ENCODE peak calls at places on chromosomes 5 and 9, in nine cellular contexts. T, R, J, U, N, H, Y, K and L are unnamed samples.

GRCh38 chr5:29758986-29759421 is 1434.5 kb upstream of the CDH6 start:
- DNase-seq in K (no peak), J (peak; percentile 64), R (no peak), U (no peak), T (no peak), H (no peak), Y (peak; percentile 73), N (no peak), L (no peak)

GRCh38 chr9:87620727-87621322 is 105.1 kb upstream of the CTSL start:
- DNase-seq in J (no peak), K (no peak), N (no peak), H (no peak), T (no peak), Y (no peak), U (no peak), R (no peak), L (no peak)

GRCh38 chr5:137309290-137309689 is 189.8 kb downstream of the SPOCK1 start:
- DNase-seq in U (no peak), H (no peak), K (no peak), T (no peak), Y (no peak), J (no peak), N (no peak), R (no peak), L (no peak)

GRCh38 chr5:181189962-181190710 is 14.9 kb downstream of the TRIM7 start:
- DNase-seq in K (no peak), R (peak; percentile 87), N (peak; percentile 40), Y (peak; percentile 35), U (no peak), J (peak; percentile 53), T (no peak), H (no peak), L (peak; percentile 35)

GRCh38 chr5:96809898-96810297 is 2.2 kb upstream of the ERAP1 start:
- DNase-seq in J (no peak), Y (no peak), U (peak; percentile 60), H (no peak), T (no peak), N (no peak), R (no peak), K (no peak), L (no peak)

GRCh38 chr5:179176166-179176565 is 116.0 kb downstream of the ZNF354C start:
- DNase-seq in N (no peak), T (no peak), K (no peak), J (no peak), H (no peak), Y (no peak), R (peak; percentile 35), U (no peak), L (peak; percentile 24)

GRCh38 chr5:54761213-54761701 is 224.1 kb downstream of the ESM1 start:
- DNase-seq in T (no peak), K (no peak), U (no peak), R (no peak), Y (peak; percentile 22), J (no peak), H (peak; percentile 23), N (no peak), L (no peak)

GRCh38 chr9:920927-921326 is 55.5 kb upstream of the DMRT3 start:
- DNase-seq in J (no peak), R (no peak), N (no peak), U (no peak), H (no peak), Y (no peak), K (no peak), T (no peak), L (no peak)

GRCh38 chr5:11588803-11589202 is 315.4 kb downstream of the CTNND2 start:
- DNase-seq in N (no peak), Y (no peak), H (no peak), R (no peak), J (peak; percentile 93), K (no peak), T (no peak), U (no peak), L (no peak)

GRCh38 chr9:104864675-104865104 is 63.3 kb downstream of the ABCA1 start:
- DNase-seq in J (no peak), N (no peak), Y (peak; percentile 64), U (no peak), R (no peak), H (no peak), T (peak; percentile 68), K (no peak), L (no peak)

GRCh38 chr5:1505506-1506241 is 18.1 kb downstream of the LPCAT1 start:
- DNase-seq in T (no peak), R (peak; percentile 82), Y (no peak), H (no peak), N (no peak), K (no peak), J (peak; percentile 16), U (no peak), L (peak; percentile 51)

GRCh38 chr5:78605611-78606010 is 43.0 kb downstream of the LHFPL2 start:
- DNase-seq in J (no peak), U (no peak), H (no peak), T (no peak), N (no peak), Y (no peak), K (peak; percentile 65), R (no peak), L (no peak)

GRCh38 chr5:54360089-54360488 is 49.7 kb upstream of the ARL15 start:
- DNase-seq in U (no peak), T (no peak), R (no peak), H (no peak), K (peak; percentile 77), Y (peak; percentile 35), J (peak; percentile 3), N (no peak), L (no peak)

GRCh38 chr9:137333016-137333726 is 31.1 kb upstream of the NRARP start:
- DNase-seq in H (no peak), T (no peak), R (no peak), J (no peak), Y (no peak), N (no peak), U (no peak), K (no peak), L (no peak)

DNA sequence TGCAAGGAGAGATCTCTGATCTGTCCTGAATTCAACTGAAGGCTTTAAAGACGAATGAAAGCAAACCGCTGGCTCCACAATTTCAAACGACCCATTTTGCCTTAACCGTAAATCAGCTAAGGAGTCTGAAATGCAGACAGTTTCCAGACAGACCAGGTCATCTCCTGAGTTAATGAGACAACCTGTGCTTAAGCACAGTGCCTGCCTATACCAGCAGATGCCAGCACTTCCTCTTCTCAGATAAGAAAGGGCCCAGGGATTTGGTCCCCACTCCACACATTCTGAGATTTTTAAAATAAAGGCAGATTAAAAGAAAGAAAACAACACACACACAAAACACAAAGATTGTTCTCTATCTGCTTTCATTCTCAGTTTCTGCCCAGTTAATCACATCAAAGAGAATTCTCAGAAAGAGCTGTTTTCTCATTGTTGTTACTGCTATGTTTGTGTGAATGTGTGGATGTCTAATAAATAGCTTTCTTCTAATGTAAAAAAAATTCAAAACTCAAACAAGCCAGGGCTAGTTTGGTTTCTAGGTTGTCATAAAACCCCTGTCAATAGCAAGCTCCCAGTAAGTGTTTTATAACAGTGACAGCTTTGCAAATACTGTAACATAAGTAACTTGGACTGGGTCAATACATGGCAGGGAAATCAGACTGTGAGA is 157.7 kb upstream of the SLC24A2 start:
- DNase-seq in Y (peak; percentile 60), U (no peak), K (peak; percentile 32), N (peak; percentile 11), T (no peak), H (no peak), J (peak; percentile 56), R (no peak), L (no peak)
- TF ChIP-seq CTCF in Y (peak; percentile 61), U (no peak), K (peak; percentile 75), N (peak; percentile 62), T (no peak), H (no peak), J (peak; percentile 60), R (no peak), L (no peak)

DNA sequence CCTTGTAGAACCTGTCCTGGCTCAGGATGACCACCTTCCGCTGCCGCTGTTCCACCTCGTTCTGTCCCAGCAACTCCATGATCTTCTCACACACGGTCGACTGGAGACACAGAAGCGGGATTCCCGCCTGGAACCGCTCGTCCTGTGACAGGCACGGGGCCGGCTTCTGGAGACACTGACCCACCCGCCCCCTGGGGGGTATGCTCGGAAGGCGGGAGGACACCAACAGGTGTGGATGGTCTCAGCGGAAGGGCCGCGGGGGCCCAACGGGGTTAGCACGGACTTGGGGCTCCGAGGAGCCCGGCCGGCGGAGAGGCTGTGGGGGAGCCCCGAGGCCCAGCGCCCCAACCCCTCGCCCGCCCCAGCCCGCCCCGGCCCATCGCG is 525 bp downstream of the UCK1 start:
- DNase-seq in R (peak; percentile 86), Y (peak; percentile 72), U (peak; percentile 35), T (peak; percentile 69), H (no peak), J (peak; percentile 75), N (peak; percentile 29), K (peak; percentile 37), L (no peak)
- H3K27ac ChIP-seq in R (peak overlapping the region; percentile 90), Y (peak overlapping the region; percentile 40), U (peak overlapping the region; percentile 80), T (peak overlapping the region; percentile 70), H (peak overlapping the region; percentile 84), J (no peak overlapping the region), N (no peak overlapping the region), K (no peak overlapping the region), L (peak overlapping the region; percentile 69)

GRCh38 chr9:123322771-123323481 is 33.1 kb upstream of the CRB2 start:
- DNase-seq in N (peak; percentile 87), J (no peak), R (peak; percentile 86), T (no peak), U (no peak), Y (no peak), H (no peak), K (no peak), L (no peak)
- TF ChIP-seq CTCF in N (no peak), J (no peak), R (no peak), T (no peak), U (no peak), Y (no peak), H (no peak), K (no peak), L (no peak)

GRCh38 chr5:124064956-124065355 is 553.0 kb downstream of the CSNK1G3 start:
- DNase-seq in U (no peak), T (no peak), K (no peak), J (no peak), R (no peak), H (no peak), Y (no peak), N (no peak), L (no peak)

GRCh38 chr5:124060010-124060409 is 548.0 kb downstream of the CSNK1G3 start:
- DNase-seq in H (no peak), K (no peak), T (no peak), U (no peak), Y (no peak), J (no peak), N (no peak), R (no peak), L (no peak)

GRCh38 chr5:124059200-124059599 is 547.2 kb downstream of the CSNK1G3 start:
- DNase-seq in U (no peak), H (no peak), T (no peak), N (no peak), K (peak; percentile 69), J (no peak), R (no peak), Y (no peak), L (no peak)

GRCh38 chr5:124060413-124061095 is 548.6 kb downstream of the CSNK1G3 start:
- DNase-seq in T (no peak), Y (no peak), R (no peak), J (no peak), H (no peak), N (no peak), K (no peak), U (no peak), L (peak; percentile 23)

DNA sequence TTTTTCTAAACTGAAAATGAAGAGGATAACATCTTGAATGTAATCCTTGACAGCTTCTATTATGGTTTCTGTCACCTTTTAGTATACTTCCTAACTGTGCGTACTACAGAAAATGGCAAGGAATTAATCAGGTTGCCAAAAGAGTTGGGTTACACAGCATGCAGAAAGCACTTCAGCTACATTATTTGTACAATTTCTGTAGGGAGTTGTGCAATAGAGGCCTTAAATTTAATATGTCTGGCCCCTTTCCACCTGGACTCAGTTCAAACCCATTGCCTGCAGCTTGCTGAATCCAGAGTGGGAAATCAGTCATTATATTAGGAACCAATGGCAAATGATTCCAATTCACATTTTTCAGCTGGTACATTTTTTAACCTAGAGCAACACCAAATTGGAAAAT is 549.7 kb downstream of the CSNK1G3 start:
- DNase-seq in K (no peak), N (no peak), H (no peak), T (no peak), Y (peak; percentile 16), R (no peak), J (no peak), U (peak; percentile 81), L (peak; percentile 48)
- H3K27ac ChIP-seq in K (no peak overlapping the region), N (no peak overlapping the region), H (no peak overlapping the region), T (no peak overlapping the region), Y (no peak overlapping the region), R (no peak overlapping the region), J (no peak overlapping the region), U (no peak overlapping the region), L (no peak overlapping the region)